ENCODE peak calls at places on chromosomes 3 and 15, in five cellular contexts. O is hepatocyte; V is cardiac fibroblast; P is activated naive CD4-positive, alpha-beta T cell treated with anti-CD3 and anti-CD28 coated beads, Interleukin-2, amount 50 U/mL, for 16 hours; M is sciatic nerve. G is an unnamed sample.

GRCh38 chr15:96273317-96274086 is 57.0 kb upstream of the NR2F2 start:
- DNase-seq in O (peak), V (peak), P (no peak), M (no peak), G (peak)

GRCh38 chr3:27639271-27639670 is 82.9 kb downstream of the EOMES start:
- DNase-seq in O (no peak), V (no peak), P (no peak), M (no peak), G (no peak)

GRCh38 chr3:114333180-114333922 is 39.5 kb downstream of the TIGIT start:
- DNase-seq in O (no peak), V (peak), P (no peak), M (no peak), G (no peak)

GRCh38 chr15:66050264-66050663 is 181.0 kb downstream of the RAB11A start:
- DNase-seq in O (no peak), V (no peak), P (no peak), M (no peak), G (no peak)

GRCh38 chr15:61527836-61528589 is 298.9 kb upstream of the RORA start:
- DNase-seq in O (no peak), V (no peak), P (no peak), M (no peak), G (no peak)

GRCh38 chr3:186361246-186361611 is 805 bp downstream of the DGKG start:
- DNase-seq in O (no peak), V (no peak), P (no peak), M (no peak), G (no peak)

GRCh38 chr15:93524432-93524831 is 435.4 kb upstream of the RGMA start:
- DNase-seq in O (no peak), V (no peak), P (no peak), M (no peak), G (no peak)

GRCh38 chr3:90033242-90033641 is 925.8 kb downstream of the EPHA3 start:
- DNase-seq in O (no peak), V (no peak), P (no peak), M (no peak), G (no peak)

GRCh38 chr15:80744411-80744810 is 34.8 kb upstream of the CEMIP start:
- DNase-seq in O (no peak), V (no peak), P (no peak), M (no peak), G (no peak)